ENCODE peak calls at places on chromosomes 11 and 22, in nine cellular contexts. O is Caco-2, R is A673, L is gastrocnemius medialis, N is MM.1S, I is A549, T is astrocyte of the spinal cord, K is spleen, M is mammary epithelial cell. P is an unnamed sample.

GRCh38 chr11:119788096-119788883 is 59.3 kb upstream of the NECTIN1 start:
- DNase-seq in O (no peak), R (no peak), L (no peak), N (no peak), I (no peak), T (no peak), K (peak), M (no peak), P (no peak)

GRCh38 chr11:80846979-80847378 is 1406.1 kb upstream of the TENM4 start:
- DNase-seq in O (no peak), R (no peak), L (no peak), N (no peak), I (no peak), T (no peak), K (no peak), M (no peak), P (no peak)

GRCh38 chr11:69075421-69076128 is 26.8 kb downstream of the TPCN2 start:
- DNase-seq in O (no peak), R (no peak), L (peak), N (no peak), I (no peak), T (peak), K (no peak), M (peak), P (peak)

GRCh38 chr22:22463855-22464540 is 44.5 kb downstream of the ZNF280B start:
- DNase-seq in O (peak), R (peak), L (peak), N (peak), I (peak), T (peak), K (no peak), M (peak), P (peak)

GRCh38 chr11:75475767-75476650 is 43.0 kb upstream of the KLHL35 start:
- DNase-seq in O (no peak), R (no peak), L (peak), N (no peak), I (no peak), T (no peak), K (peak), M (peak), P (peak)

GRCh38 chr11:70522613-70523311 is 124.4 kb downstream of the CTTN start:
- DNase-seq in O (no peak), R (no peak), L (no peak), N (peak), I (no peak), T (no peak), K (peak), M (no peak), P (no peak)

GRCh38 chr11:94880216-94880615 is 93.1 kb downstream of the CWC15 start:
- DNase-seq in O (no peak), R (no peak), L (no peak), N (no peak), I (peak), T (peak), K (no peak), M (peak), P (no peak)

GRCh38 chr22:35071784-35072183 is 5.8 kb downstream of the ISX start:
- DNase-seq in O (no peak), R (no peak), L (no peak), N (no peak), I (no peak), T (no peak), K (no peak), M (peak), P (no peak)

GRCh38 chr11:90639687-90640086 is 416.8 kb upstream of the CHORDC1 start:
- DNase-seq in O (no peak), R (peak), L (no peak), N (no peak), I (no peak), T (peak), K (no peak), M (peak), P (no peak)

GRCh38 chr22:17476838-17477237 is 86.5 kb upstream of the SLC25A18 start:
- DNase-seq in O (no peak), R (peak), L (no peak), N (no peak), I (no peak), T (no peak), K (no peak), M (peak), P (no peak)

GRCh38 chr11:84564180-84564866 is 1062.8 kb downstream of the DLG2 start:
- DNase-seq in O (peak), R (peak), L (no peak), N (peak), I (peak), T (peak), K (no peak), M (peak), P (no peak)

GRCh38 chr11:58334708-58335107 is 24.2 kb downstream of the OR5B17 start:
- DNase-seq in O (no peak), R (peak), L (no peak), N (no peak), I (no peak), T (peak), K (no peak), M (peak), P (no peak)

GRCh38 chr11:4125141-4125540 is 30.5 kb downstream of the RRM1 start:
- DNase-seq in O (no peak), R (no peak), L (no peak), N (no peak), I (no peak), T (peak), K (no peak), M (peak), P (no peak)

GRCh38 chr22:23613193-23613973 is 18.7 kb downstream of the DRICH1 start:
- DNase-seq in O (no peak), R (no peak), L (no peak), N (no peak), I (no peak), T (no peak), K (no peak), M (no peak), P (no peak)

GRCh38 chr11:10314199-10315072 is 9.6 kb downstream of the ADM start:
- DNase-seq in O (no peak), R (peak), L (no peak), N (peak), I (no peak), T (peak), K (no peak), M (peak), P (no peak)

GRCh38 chr11:19079643-19080440 is 19.3 kb upstream of the MRGPRX2 start:
- DNase-seq in O (no peak), R (peak), L (no peak), N (no peak), I (no peak), T (peak), K (no peak), M (peak), P (no peak)

GRCh38 chr22:20228939-20229272 is 39.2 kb downstream of the RTN4R start:
- DNase-seq in O (no peak), R (no peak), L (no peak), N (no peak), I (no peak), T (no peak), K (no peak), M (no peak), P (no peak)
- TF ChIP-seq CTCF in O (no peak), R (no peak), L (no peak), N (no peak), I (no peak), T (no peak), K (no peak), M (no peak), P (no peak)

DNA sequence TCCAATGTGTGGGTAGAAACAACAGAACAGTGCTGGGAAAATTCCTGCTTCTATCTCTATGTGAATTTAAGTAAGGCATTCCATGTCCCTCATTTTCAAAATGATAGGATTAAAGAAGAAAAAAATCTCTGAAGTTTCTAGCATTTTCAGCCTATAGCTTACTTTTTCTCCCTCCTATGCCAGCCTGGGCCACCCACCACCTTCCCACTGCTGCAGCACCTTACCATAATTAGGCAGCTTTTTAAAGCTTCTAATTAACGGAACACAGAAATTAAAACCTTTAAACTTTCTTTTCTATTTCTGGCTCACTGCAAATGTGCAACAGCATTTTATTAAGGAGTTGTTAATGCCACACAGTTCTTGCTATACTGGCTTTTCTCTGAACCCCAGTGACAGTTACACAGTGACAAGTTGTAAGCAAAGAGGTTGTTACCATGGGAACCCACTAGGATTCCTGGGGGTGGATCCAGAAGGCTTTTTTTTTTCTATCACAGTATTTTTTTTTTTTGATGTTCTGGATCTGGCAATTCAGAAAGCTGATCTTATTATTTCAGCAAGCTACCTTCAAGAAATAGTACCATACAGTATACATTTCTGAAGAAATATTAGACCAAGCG is 20.2 kb downstream of the CELF1 start:
- DNase-seq in O (peak), R (peak), L (no peak), N (no peak), I (no peak), T (no peak), K (no peak), M (no peak), P (no peak)
- H3K4me3 ChIP-seq in O (no peak), R (no peak), L (no peak), N (no peak), I (no peak), T (no peak), K (no peak), M (no peak), P (no peak)

GRCh38 chr11:92552942-92553341 is 328.3 kb downstream of the FAT3 start:
- DNase-seq in O (no peak), R (peak), L (no peak), N (peak), I (no peak), T (no peak), K (no peak), M (peak), P (no peak)
- TF ChIP-seq CTCF in O (peak), R (peak), L (no peak), N (peak), I (peak), T (no peak), K (peak), M (peak), P (no peak)

GRCh38 chr11:111412293-111412692 is 33.2 kb upstream of the POU2AF1 start:
- DNase-seq in O (no peak), R (no peak), L (no peak), N (peak), I (no peak), T (no peak), K (no peak), M (no peak), P (no peak)

GRCh38 chr11:111409915-111410314 is 30.8 kb upstream of the POU2AF1 start:
- DNase-seq in O (no peak), R (no peak), L (no peak), N (peak), I (no peak), T (no peak), K (no peak), M (no peak), P (peak)

GRCh38 chr11:111411456-111411855 is 32.4 kb upstream of the POU2AF1 start:
- DNase-seq in O (no peak), R (no peak), L (no peak), N (no peak), I (no peak), T (no peak), K (no peak), M (no peak), P (no peak)

GRCh38 chr11:111408789-111409727 is 30.0 kb upstream of the POU2AF1 start:
- DNase-seq in O (no peak), R (peak), L (peak), N (no peak), I (no peak), T (peak), K (no peak), M (peak), P (no peak)

GRCh38 chr11:111410951-111411350 is 31.9 kb upstream of the POU2AF1 start:
- DNase-seq in O (no peak), R (no peak), L (no peak), N (no peak), I (no peak), T (no peak), K (no peak), M (no peak), P (no peak)
- H3K4me3 ChIP-seq in O (no peak), R (no peak), L (no peak), N (no peak), I (no peak), T (no peak), K (no peak), M (no peak), P (no peak)

DNA sequence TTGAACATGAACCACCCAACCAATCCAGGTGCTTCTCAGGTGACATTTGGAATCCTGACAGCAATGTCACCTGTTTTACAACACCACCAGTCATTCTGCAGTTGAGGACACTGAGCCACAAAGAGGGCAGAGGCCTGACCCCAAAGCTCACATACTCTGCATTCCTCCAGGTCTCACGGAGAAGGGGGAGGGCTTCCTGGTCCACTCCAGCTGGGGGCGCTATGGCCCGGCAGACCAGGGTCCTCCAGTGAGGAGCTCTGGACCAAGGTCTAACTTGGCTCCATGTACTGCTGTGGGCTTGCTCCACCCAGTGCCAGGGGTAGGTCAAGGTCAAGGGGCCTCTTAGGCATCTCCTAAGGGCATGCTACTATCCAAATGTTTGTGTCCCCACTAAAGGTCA is 1.5 kb upstream of the PNPLA3 start:
- DNase-seq in O (peak), R (no peak), L (no peak), N (no peak), I (no peak), T (no peak), K (no peak), M (no peak), P (no peak)
- TF ChIP-seq CTCF in O (no peak), R (peak), L (no peak), N (no peak), I (no peak), T (peak), K (no peak), M (no peak), P (no peak)